ENCODE peak calls at places on chromosomes 2 and 18, in seven cellular contexts. X, J, P, D, I, Y and C are unnamed samples.

GRCh38 chr2:222690564-222691200 is 19.2 kb downstream of the MOGAT1 start:
- DNase-seq in X (peak), P (peak), D (peak), I (peak), J (peak), Y (peak), C (peak)

GRCh38 chr2:72932045-72932444 is 14.7 kb downstream of the EMX1 start:
- DNase-seq in J (no peak), X (no peak), D (no peak), I (no peak), Y (peak), P (no peak), C (no peak)

GRCh38 chr2:57343391-57344006 is 703.1 kb upstream of the VRK2 start:
- DNase-seq in P (no peak), J (no peak), Y (no peak), D (no peak), X (no peak), I (no peak), C (no peak)

GRCh38 chr2:196836440-196836839 is 27.3 kb upstream of the C2orf66 start:
- DNase-seq in J (no peak), P (no peak), X (no peak), Y (peak), I (no peak), D (no peak), C (no peak)

GRCh38 chr18:50849448-50849847 is 29.5 kb upstream of the ME2 start:
- DNase-seq in I (no peak), D (no peak), X (no peak), P (no peak), Y (peak), J (no peak), C (no peak)

GRCh38 chr2:102657770-102658169 is 38.4 kb downstream of the SLC9A2 start:
- DNase-seq in I (no peak), J (no peak), D (no peak), X (peak), Y (no peak), P (no peak), C (no peak)

GRCh38 chr2:232239956-232240681 is 138.4 kb upstream of the ALPP start:
- DNase-seq in D (no peak), J (no peak), Y (peak), P (no peak), I (no peak), X (no peak), C (no peak)

GRCh38 chr2:128585706-128586105 is 267.0 kb upstream of the HS6ST1 start:
- DNase-seq in P (no peak), X (no peak), D (no peak), J (no peak), I (no peak), Y (peak), C (no peak)

GRCh38 chr2:140990416-140990815 is 1140.4 kb downstream of the LRP1B start:
- DNase-seq in X (no peak), I (no peak), J (no peak), D (no peak), Y (peak), P (no peak), C (no peak)

GRCh38 chr2:101428413-101429176 is 41.3 kb upstream of the CREG2 start:
- DNase-seq in J (no peak), Y (no peak), P (no peak), I (no peak), D (no peak), X (no peak), C (no peak)

GRCh38 chr2:30511122-30512083 is 64.4 kb downstream of the LCLAT1 start:
- DNase-seq in Y (peak), I (no peak), P (no peak), X (no peak), D (no peak), J (no peak), C (no peak)

GRCh38 chr2:69300650-69301049 is 86.4 kb downstream of the GFPT1 start:
- DNase-seq in Y (no peak), J (no peak), I (no peak), D (no peak), X (no peak), P (no peak), C (no peak)

GRCh38 chr2:25494626-25495025 is 152.9 kb upstream of the DNMT3A start:
- DNase-seq in X (no peak), J (no peak), D (no peak), P (no peak), Y (peak), I (no peak), C (no peak)

GRCh38 chr2:229416116-229416694 is 145.1 kb upstream of the PID1 start:
- DNase-seq in J (no peak), D (no peak), P (no peak), X (no peak), Y (peak), I (peak), C (no peak)